ENCODE peak calls at places on chromosome 16, in five cellular contexts. M is activated CD4-positive, alpha-beta T cell treated with anti-CD3 and anti-CD28 coated beads for 24 hours; H is anterior cingulate cortex; P is NCI-H460; A is activated T-helper 1 cell treated with anti-CD3 and anti-CD28 coated beads, Interleukin-12 subunit alpha, Interleukin-12 subunit beta, Interleukin-2, Interleukin-4 antibody, amounts not matched to agents 30 ng/mL and 10 ng/mL and 1 ng/mL, durations not matched to agents 14 hours and 24 hours and 36 hours. T is an unnamed sample.

GRCh38 chr16:79580465-79581200 is 19.9 kb downstream of the MAF start:
- DNase-seq in M (no peak), H (no peak), P (no peak), A (no peak), T (no peak)

GRCh38 chr16:71894229-71894920 is 956 bp upstream of the IST1 start:
- DNase-seq in M (peak), H (peak), P (no peak), A (peak), T (peak)

GRCh38 chr16:66811043-66811442 is 9.7 kb upstream of the TERB1 start:
- DNase-seq in M (no peak), H (no peak), P (no peak), A (no peak), T (no peak)

GRCh38 chr16:180101-180920 is at the start of gene HBQ1:
- DNase-seq in M (peak), H (no peak), P (no peak), A (peak), T (peak)

GRCh38 chr16:69563605-69564580 is 1.9 kb upstream of the NFAT5 start:
- DNase-seq in M (peak), H (no peak), P (no peak), A (peak), T (peak)

GRCh38 chr16:26301516-26301915 is 609.8 kb downstream of the HS3ST4 start:
- DNase-seq in M (no peak), H (no peak), P (no peak), A (no peak), T (no peak)

GRCh38 chr16:31072540-31073072 is 1.4 kb downstream of the ZNF668 start:
- DNase-seq in M (no peak), H (no peak), P (peak), A (peak), T (peak)

GRCh38 chr16:57261806-57262205 is 16.7 kb downstream of the ARL2BP start:
- DNase-seq in M (no peak), H (no peak), P (no peak), A (no peak), T (no peak)

GRCh38 chr16:4298761-4299522 is 16.9 kb upstream of the GLIS2 start:
- DNase-seq in M (no peak), H (no peak), P (peak), A (no peak), T (peak)

GRCh38 chr16:86322840-86323239 is 187.5 kb upstream of the FOXF1 start:
- DNase-seq in M (no peak), H (no peak), P (no peak), A (no peak), T (no peak)

GRCh38 chr16:57826040-57826434 is 23.7 kb upstream of the KIFC3 start:
- DNase-seq in M (no peak), H (no peak), P (no peak), A (no peak), T (no peak)

GRCh38 chr16:75097941-75098897 is 18.4 kb downstream of the LDHD start:
- DNase-seq in M (peak), H (no peak), P (no peak), A (peak), T (no peak)

GRCh38 chr16:22645868-22646267 is 135.2 kb downstream of the NPIPB5 start:
- DNase-seq in M (no peak), H (no peak), P (no peak), A (no peak), T (no peak)

GRCh38 chr16:2964416-2965223 is 545 bp downstream of the KREMEN2 start:
- DNase-seq in M (peak), H (no peak), P (peak), A (peak), T (no peak)

GRCh38 chr16:30948087-30948955 is 547 bp upstream of the ORAI3 start:
- DNase-seq in M (no peak), H (peak), P (peak), A (no peak), T (peak)

GRCh38 chr16:13244770-13245169 is 343.4 kb downstream of the SHISA9 start:
- DNase-seq in M (no peak), H (no peak), P (no peak), A (no peak), T (no peak)

GRCh38 chr16:52405441-52405840 is 141.5 kb downstream of the TOX3 start:
- DNase-seq in M (no peak), H (no peak), P (no peak), A (no peak), T (no peak)

GRCh38 chr16:78390828-78391227 is 291.4 kb downstream of the WWOX start:
- DNase-seq in M (no peak), H (no peak), P (no peak), A (no peak), T (no peak)

GRCh38 chr16:48136547-48137360 is 19.0 kb downstream of the ABCC12 start:
- DNase-seq in M (no peak), H (no peak), P (peak), A (no peak), T (no peak)

GRCh38 chr16:17375388-17376304 is 95.1 kb downstream of the XYLT1 start:
- DNase-seq in M (no peak), H (no peak), P (no peak), A (no peak), T (no peak)

GRCh38 chr16:70159355-70160348 is 13.9 kb upstream of the CLEC18C start:
- DNase-seq in M (no peak), H (no peak), P (no peak), A (no peak), T (no peak)

GRCh38 chr16:680967-681745 is 946 bp downstream of the STUB1 start:
- DNase-seq in M (no peak), H (no peak), P (no peak), A (no peak), T (peak)

GRCh38 chr16:65740716-65741115 is 618.9 kb upstream of the CDH11 start:
- DNase-seq in M (no peak), H (no peak), P (no peak), A (no peak), T (peak)

GRCh38 chr16:13305019-13305755 is 403.8 kb downstream of the SHISA9 start:
- DNase-seq in M (no peak), H (no peak), P (no peak), A (no peak), T (no peak)

GRCh38 chr16:85436207-85436606 is 176.9 kb upstream of the GSE1 start:
- DNase-seq in M (no peak), H (no peak), P (no peak), A (no peak), T (no peak)

GRCh38 chr16:16016388-16016964 is 67.1 kb downstream of the ABCC1 start:
- DNase-seq in M (no peak), H (no peak), P (no peak), A (no peak), T (no peak)